ENCODE peak calls at places on chromosomes 6 and 20, in eight cellular contexts. D is BJ, J is adrenal gland, C is transverse colon, W is psoas muscle, H is tibial artery, R is mucosa of descending colon, E is heart left ventricle. B is an unnamed sample. For H3K36me3, the result is how much of the 10 kb centered on the place peaks cover.

GRCh38 chr6:26521485-26522391 is 16.4 kb upstream of the HMGN4 start:
- DNase-seq in D (no peak), J (peak), C (peak), W (peak), H (peak), R (peak), E (peak), B (peak)

GRCh38 chr6:129759851-129760595 is 50.0 kb upstream of the ARHGAP18 start:
- DNase-seq in D (peak), J (no peak), C (no peak), W (no peak), H (no peak), R (no peak), E (no peak), B (no peak)

GRCh38 chr6:11309947-11310665 is 77.6 kb upstream of the NEDD9 start:
- DNase-seq in D (no peak), J (no peak), C (no peak), W (no peak), H (no peak), R (no peak), E (no peak), B (no peak)

GRCh38 chr6:53439556-53439955 is 90.8 kb upstream of the ELOVL5 start:
- DNase-seq in D (peak), J (no peak), C (no peak), W (no peak), H (no peak), R (no peak), E (no peak), B (no peak)

GRCh38 chr6:2378046-2378657 is 132.7 kb upstream of the GMDS start:
- DNase-seq in D (no peak), J (no peak), C (no peak), W (no peak), H (no peak), R (no peak), E (no peak), B (no peak)

GRCh38 chr20:48295445-48295903 is 510.2 kb upstream of the SULF2 start:
- DNase-seq in D (peak), J (peak), C (no peak), W (no peak), H (no peak), R (no peak), E (peak), B (peak)

GRCh38 chr20:48813930-48814546 is 13.8 kb downstream of the PREX1 start:
- DNase-seq in D (no peak), J (no peak), C (no peak), W (no peak), H (no peak), R (no peak), E (no peak), B (no peak)

GRCh38 chr20:6008254-6008653 is 45.6 kb downstream of the LRRN4 start:
- DNase-seq in D (peak), J (peak), C (peak), W (peak), H (peak), R (no peak), E (peak), B (peak)

GRCh38 chr6:111614833-111615582 is 9.3 kb upstream of the TRAF3IP2 start:
- DNase-seq in D (no peak), J (peak), C (peak), W (no peak), H (no peak), R (peak), E (no peak), B (no peak)

GRCh38 chr6:134520181-134521115 is 202.5 kb upstream of the SGK1 start:
- DNase-seq in D (no peak), J (no peak), C (no peak), W (no peak), H (no peak), R (no peak), E (no peak), B (peak)

GRCh38 chr6:125095501-125096301 is 57.9 kb upstream of the TPD52L1 start:
- DNase-seq in D (peak), J (no peak), C (no peak), W (no peak), H (no peak), R (no peak), E (no peak), B (peak)

GRCh38 chr6:110689275-110689935 is 125.9 kb downstream of the CDK19 start:
- DNase-seq in D (no peak), J (no peak), C (no peak), W (no peak), H (no peak), R (no peak), E (no peak), B (no peak)

GRCh38 chr20:19073584-19074198 is 138.8 kb upstream of the SLC24A3 start:
- DNase-seq in D (no peak), J (no peak), C (no peak), W (no peak), H (no peak), R (no peak), E (no peak), B (no peak)

GRCh38 chr6:149454405-149454848 is 30.4 kb downstream of the ZC3H12D start:
- DNase-seq in D (peak), J (peak), C (peak), W (peak), H (peak), R (peak), E (peak), B (peak)

GRCh38 chr20:48718914-48719578 is 108.8 kb downstream of the PREX1 start:
- DNase-seq in D (no peak), J (no peak), C (peak), W (no peak), H (no peak), R (peak), E (no peak), B (no peak)

GRCh38 chr20:58523916-58524315 is 8.7 kb upstream of the APCDD1L start:
- DNase-seq in D (no peak), J (no peak), C (no peak), W (no peak), H (no peak), R (no peak), E (no peak), B (no peak)

GRCh38 chr20:63243604-63244247 is 8.0 kb downstream of the BIRC7 start:
- DNase-seq in D (no peak), J (no peak), C (no peak), W (no peak), H (no peak), R (no peak), E (no peak), B (no peak)

DNA sequence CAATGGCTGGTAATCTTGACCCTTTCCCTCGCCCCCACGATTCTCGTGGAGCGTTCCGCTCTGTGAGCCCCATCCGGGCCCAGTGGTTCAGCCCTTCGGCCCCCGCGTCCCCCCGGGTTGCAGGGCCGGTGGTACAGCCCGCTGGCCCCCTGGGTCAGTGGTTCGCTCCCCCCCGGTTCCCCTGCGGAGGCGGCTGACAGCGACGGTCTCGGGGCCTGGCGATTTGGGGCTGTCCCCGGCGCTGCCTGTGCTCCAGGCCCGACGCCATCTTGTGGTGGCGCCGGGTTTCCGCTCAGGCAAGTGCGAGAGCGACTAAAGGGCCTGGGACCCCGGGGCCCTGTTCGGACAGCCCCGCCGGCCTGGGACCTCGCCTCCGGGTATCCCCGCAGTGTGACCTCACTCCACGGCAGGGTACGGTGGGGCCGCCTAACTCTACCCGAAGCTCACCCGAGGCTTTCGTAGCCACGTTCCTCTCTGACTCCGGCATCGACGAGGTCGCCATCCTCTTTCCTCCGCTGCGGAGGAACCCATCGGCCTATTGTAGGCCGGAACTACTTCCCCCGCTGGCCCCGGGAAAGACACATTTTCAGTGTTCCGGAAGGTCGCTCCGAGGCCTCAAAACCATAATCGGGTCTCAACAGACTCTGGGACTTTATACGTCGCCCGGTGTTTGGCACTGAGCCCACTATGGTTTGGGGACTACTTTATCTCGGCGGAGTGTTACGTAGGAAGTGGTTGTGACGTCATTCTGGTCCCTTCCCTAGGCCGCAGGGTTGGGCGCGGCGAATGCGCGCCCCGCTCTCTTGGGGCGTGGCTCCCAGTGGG is at the start of gene ZNF335:
- DNase-seq in D (peak), J (peak), C (peak), W (peak), H (peak), R (peak), E (peak), B (peak)
- TF ChIP-seq CTCF in D (peak), J (peak), C (peak), W (peak), H (peak), R (peak), E (peak), B (peak)

GRCh38 chr6:37298958-37299357 is 41.0 kb upstream of the TMEM217 start:
- DNase-seq in D (no peak), J (no peak), C (no peak), W (no peak), H (no peak), R (no peak), E (no peak), B (no peak)
- H3K36me3 ChIP-seq in D (under half), J (under half), C (under half), W (under half), H (under half), R (under half), E (under half), B (under half)

DNA sequence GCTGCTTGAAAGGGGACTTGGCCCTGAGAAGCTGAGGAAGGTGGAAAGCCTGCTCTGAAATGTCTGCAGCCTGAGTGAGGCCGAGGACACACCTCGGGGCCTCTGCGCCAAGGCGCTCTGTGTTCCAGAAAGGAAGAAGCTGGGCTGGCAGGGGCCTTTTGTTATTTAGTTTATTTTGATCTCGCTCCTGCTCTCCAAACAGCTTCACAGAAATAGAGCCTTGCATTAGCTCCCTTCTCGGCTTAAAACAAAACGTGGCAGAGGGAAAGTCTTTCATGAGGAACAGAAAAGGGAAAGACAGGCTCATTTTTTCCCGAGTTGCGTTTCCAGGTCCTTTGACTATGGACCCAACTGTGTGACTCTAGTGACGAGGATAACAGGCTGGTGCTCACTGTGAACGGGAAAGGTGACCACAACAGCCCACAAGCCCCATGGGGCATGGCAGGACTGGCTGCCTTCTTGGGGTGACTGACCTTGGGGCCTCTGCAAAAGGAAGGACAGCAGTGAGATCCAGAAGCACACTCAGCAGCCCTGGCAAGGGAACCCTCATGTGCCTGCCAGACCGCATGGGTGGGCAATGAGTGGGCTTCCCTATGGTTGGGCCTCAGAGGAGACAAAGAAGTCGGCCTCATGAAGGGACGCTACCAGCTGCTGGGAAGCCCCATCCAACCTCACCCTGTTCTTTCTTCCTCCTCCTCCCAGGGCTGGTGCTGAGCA is 18.7 kb downstream of the LEMD2 start:
- DNase-seq in D (no peak), J (no peak), C (no peak), W (no peak), H (no peak), R (no peak), E (no peak), B (no peak)
- H3K4me3 ChIP-seq in D (no peak), J (no peak), C (no peak), W (no peak), H (no peak), R (no peak), E (no peak), B (no peak)

GRCh38 chr6:39379026-39379425 is 56.5 kb upstream of the KCNK16 start:
- DNase-seq in D (no peak), J (no peak), C (no peak), W (no peak), H (no peak), R (no peak), E (no peak), B (no peak)

GRCh38 chr6:39375405-39375804 is 52.9 kb upstream of the KCNK16 start:
- DNase-seq in D (no peak), J (no peak), C (no peak), W (no peak), H (no peak), R (no peak), E (no peak), B (no peak)

GRCh38 chr6:39380837-39381534 is 58.5 kb upstream of the KCNK16 start:
- DNase-seq in D (no peak), J (no peak), C (no peak), W (no peak), H (no peak), R (no peak), E (no peak), B (no peak)

GRCh38 chr6:39378175-39378889 is 55.8 kb upstream of the KCNK16 start:
- DNase-seq in D (no peak), J (no peak), C (no peak), W (no peak), H (no peak), R (no peak), E (no peak), B (no peak)

DNA sequence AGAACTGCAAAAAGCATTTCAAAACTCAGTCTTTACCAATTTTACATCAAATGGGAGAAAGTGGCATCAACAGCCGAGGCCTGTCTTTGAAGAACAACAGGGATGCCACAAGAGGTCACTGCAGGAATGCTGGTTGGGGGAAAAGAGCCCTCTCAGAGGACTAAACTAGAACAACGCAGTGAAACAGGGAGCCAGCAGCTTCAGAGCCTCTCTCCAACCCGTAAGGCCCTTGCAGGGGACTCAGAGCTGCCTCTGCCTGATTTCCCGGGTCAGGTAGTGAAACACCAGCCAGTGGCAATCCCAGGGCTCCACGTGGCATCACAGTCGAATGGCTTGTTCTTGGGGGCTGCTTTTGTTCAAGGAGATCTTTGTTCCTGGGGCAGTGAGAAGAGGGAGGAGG is 55.0 kb upstream of the KCNK16 start:
- DNase-seq in D (no peak), J (peak), C (peak), W (peak), H (peak), R (no peak), E (peak), B (peak)
- TF ChIP-seq CTCF in D (peak), J (peak), C (peak), W (peak), H (peak), R (peak), E (peak), B (peak)

GRCh38 chr6:105398859-105399258 is 4.0 kb downstream of the PREP start:
- DNase-seq in D (no peak), J (no peak), C (peak), W (no peak), H (no peak), R (no peak), E (no peak), B (no peak)
- H3K36me3 ChIP-seq in D (under half), J (under half), C (under half), W (under half), H (under half), R (under half), E (under half), B (under half)

GRCh38 chr20:8132015-8132631 is at the start of gene PLCB1:
- DNase-seq in D (no peak), J (peak), C (peak), W (peak), H (peak), R (peak), E (peak), B (no peak)

GRCh38 chr20:8132632-8133587 is 844 bp downstream of the PLCB1 start:
- DNase-seq in D (no peak), J (peak), C (peak), W (peak), H (peak), R (peak), E (peak), B (no peak)

GRCh38 chr20:8131598-8132014 is 460 bp upstream of the PLCB1 start:
- DNase-seq in D (no peak), J (no peak), C (no peak), W (no peak), H (peak), R (no peak), E (no peak), B (no peak)

GRCh38 chr20:8129211-8129986 is 2.7 kb upstream of the PLCB1 start:
- DNase-seq in D (no peak), J (no peak), C (no peak), W (no peak), H (no peak), R (no peak), E (no peak), B (no peak)

DNA sequence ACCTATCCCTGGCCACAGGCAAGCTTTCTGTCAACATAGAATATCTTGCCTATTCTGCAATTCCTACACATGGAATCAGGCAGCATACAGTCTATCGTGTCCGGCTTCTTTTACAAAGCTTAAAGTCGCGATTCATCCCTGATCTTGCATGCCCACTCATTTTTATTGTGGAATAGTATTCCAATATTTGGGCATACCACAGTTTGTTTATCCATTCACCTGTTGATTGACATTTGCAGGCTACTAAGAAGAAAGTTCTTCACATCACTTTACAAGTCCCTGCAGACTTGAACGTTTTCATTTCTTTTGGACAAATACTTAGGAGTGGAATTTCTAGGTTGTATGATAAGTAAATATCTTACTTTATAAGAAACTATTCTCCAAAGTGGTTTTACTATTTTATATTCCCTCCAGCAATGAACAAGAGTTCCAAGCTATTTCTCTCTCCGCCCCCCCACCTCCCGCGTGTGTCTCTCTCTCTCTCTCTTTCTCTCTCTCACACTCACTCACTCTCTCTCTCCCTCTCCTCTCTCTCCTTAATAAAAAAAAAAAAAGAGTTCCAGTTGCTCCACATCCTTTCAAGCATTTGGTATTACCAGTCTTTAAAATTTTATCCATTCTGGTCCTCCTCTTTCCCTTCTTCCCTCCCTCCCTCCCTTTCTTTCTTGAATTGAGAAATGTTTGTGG is 1.1 kb upstream of the PLCB1 start:
- DNase-seq in D (no peak), J (no peak), C (no peak), W (no peak), H (no peak), R (no peak), E (no peak), B (no peak)
- H3K4me3 ChIP-seq in D (peak), J (no peak), C (no peak), W (peak), H (peak), R (no peak), E (peak), B (no peak)

GRCh38 chr6:169847773-169848380 is 96.5 kb downstream of the ERMARD start:
- DNase-seq in D (no peak), J (no peak), C (no peak), W (no peak), H (peak), R (no peak), E (peak), B (peak)
- TF ChIP-seq CTCF in D (no peak), J (no peak), C (no peak), W (no peak), H (no peak), R (no peak), E (no peak), B (no peak)

GRCh38 chr6:4059115-4059777 is 19.7 kb downstream of the FAM217A start:
- DNase-seq in D (peak), J (no peak), C (no peak), W (no peak), H (no peak), R (no peak), E (no peak), B (peak)
- H3K36me3 ChIP-seq in D (under half), J (under half), C (under half), W (under half), H (half or more), R (under half), E (under half), B (under half)